ENCODE peak calls at places on chromosome 3, in six cellular contexts. X, W, F, B, C and A are unnamed samples. For H3K4me1, the result is how much of the 10 kb centered on the place peaks cover.

GRCh38 chr3:52670621-52671521 is 14.8 kb downstream of the PBRM1 start:
- DNase-seq in X (no peak), W (no peak), F (no peak), B (no peak), C (no peak), A (peak)

GRCh38 chr3:128497305-128498126 is 4.5 kb upstream of the GATA2 start:
- DNase-seq in X (peak), W (peak), F (peak), B (peak), C (peak), A (no peak)

GRCh38 chr3:131543714-131544113 is 40.9 kb upstream of the MRPL3 start:
- DNase-seq in X (peak), W (peak), F (peak), B (no peak), C (peak), A (peak)

GRCh38 chr3:52436500-52437106 is 8.3 kb downstream of the SEMA3G start:
- DNase-seq in X (peak), W (no peak), F (peak), B (no peak), C (no peak), A (no peak)

GRCh38 chr3:45544719-45545296 is 49.7 kb upstream of the LIMD1 start:
- DNase-seq in X (no peak), W (no peak), F (no peak), B (no peak), C (peak), A (no peak)

GRCh38 chr3:79329154-79329553 is 438.6 kb downstream of the ROBO1 start:
- DNase-seq in X (no peak), W (no peak), F (no peak), B (no peak), C (no peak), A (no peak)

GRCh38 chr3:190012314-190012782 is 108.3 kb downstream of the P3H2 start:
- DNase-seq in X (no peak), W (no peak), F (no peak), B (no peak), C (no peak), A (no peak)

GRCh38 chr3:42213417-42213816 is 52.6 kb downstream of the CCK start:
- DNase-seq in X (no peak), W (peak), F (no peak), B (peak), C (no peak), A (peak)

GRCh38 chr3:128496019-128496601 is 3.1 kb upstream of the GATA2 start:
- DNase-seq in X (no peak), W (no peak), F (peak), B (peak), C (no peak), A (no peak)

GRCh38 chr3:157920804-157921203 is 185.4 kb downstream of the SHOX2 start:
- DNase-seq in X (no peak), W (no peak), F (no peak), B (no peak), C (no peak), A (no peak)

GRCh38 chr3:61381745-61382392 is 130.6 kb upstream of the FHIT start:
- DNase-seq in X (no peak), W (no peak), F (no peak), B (no peak), C (no peak), A (no peak)

GRCh38 chr3:177284383-177284881 is 87.2 kb upstream of the TBL1XR1 start:
- DNase-seq in X (no peak), W (no peak), F (peak), B (no peak), C (no peak), A (peak)

GRCh38 chr3:46628980-46629379 is 16.7 kb downstream of the FAM240A start:
- DNase-seq in X (no peak), W (no peak), F (no peak), B (peak), C (no peak), A (no peak)

GRCh38 chr3:52039846-52040245 is 16.5 kb downstream of the DUSP7 start:
- DNase-seq in X (peak), W (peak), F (peak), B (peak), C (peak), A (peak)

GRCh38 chr3:85576091-85576690 is 617.4 kb downstream of the CADM2 start:
- DNase-seq in X (no peak), W (peak), F (peak), B (no peak), C (peak), A (peak)

GRCh38 chr3:190192087-190192486 is 71.4 kb upstream of the P3H2 start:
- DNase-seq in X (no peak), W (no peak), F (no peak), B (no peak), C (no peak), A (no peak)

GRCh38 chr3:125107861-125108567 is 52.2 kb upstream of the HEG1 start:
- DNase-seq in X (no peak), W (no peak), F (no peak), B (peak), C (no peak), A (no peak)

GRCh38 chr3:67382551-67382950 is 271.9 kb downstream of the SUCLG2 start:
- DNase-seq in X (no peak), W (no peak), F (no peak), B (no peak), C (no peak), A (no peak)

GRCh38 chr3:136835817-136836510 is 17.0 kb downstream of the SLC35G2 start:
- DNase-seq in X (no peak), W (no peak), F (no peak), B (no peak), C (no peak), A (no peak)

GRCh38 chr3:136831461-136831860 is 12.5 kb downstream of the SLC35G2 start:
- DNase-seq in X (no peak), W (no peak), F (no peak), B (no peak), C (no peak), A (no peak)

GRCh38 chr3:136838641-136839555 is 20.0 kb downstream of the SLC35G2 start:
- DNase-seq in X (no peak), W (no peak), F (no peak), B (no peak), C (no peak), A (no peak)

GRCh38 chr3:136836511-136837156 is 17.7 kb downstream of the SLC35G2 start:
- DNase-seq in X (no peak), W (no peak), F (no peak), B (no peak), C (no peak), A (no peak)

DNA sequence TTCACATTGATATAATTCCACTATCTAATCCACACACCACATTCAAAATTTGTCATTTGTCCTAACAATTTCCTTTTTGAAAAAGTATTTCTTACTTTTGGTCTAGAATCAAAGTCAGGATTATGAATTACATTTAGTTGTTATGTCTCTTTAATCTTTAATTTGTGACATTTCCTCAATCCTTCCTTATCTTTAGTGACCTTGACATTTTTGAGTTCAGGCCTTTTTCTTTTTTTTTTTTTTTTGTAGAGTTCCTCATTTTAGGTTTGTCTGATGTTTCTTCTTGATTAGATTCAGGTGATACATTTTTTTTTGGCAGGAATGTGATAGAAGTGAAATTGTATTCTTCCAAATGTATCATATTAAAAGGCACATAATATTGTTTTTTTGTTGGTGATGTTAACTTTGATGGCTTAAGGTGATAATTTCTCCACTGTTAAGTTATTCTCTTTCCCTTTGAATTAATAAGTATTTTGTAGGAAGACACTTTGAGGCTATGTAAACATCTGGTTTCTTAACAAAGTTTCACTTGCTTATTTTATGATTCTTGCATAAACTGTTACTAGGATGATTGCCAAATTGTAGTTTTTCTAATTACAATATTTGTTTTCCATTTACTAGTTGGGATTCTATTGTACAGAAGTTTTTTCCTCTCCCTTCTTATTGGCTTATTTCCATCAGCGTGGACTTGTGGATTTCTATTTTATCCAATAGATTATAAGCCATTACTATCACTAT is 16.3 kb downstream of the SLC35G2 start:
- DNase-seq in X (no peak), W (no peak), F (no peak), B (no peak), C (no peak), A (no peak)
- H3K27ac ChIP-seq in X (no peak), W (no peak), F (no peak), B (no peak), C (no peak), A (no peak)

GRCh38 chr3:22962244-22962643 is 240.9 kb upstream of the UBE2E2 start:
- DNase-seq in X (no peak), W (no peak), F (no peak), B (no peak), C (no peak), A (no peak)

GRCh38 chr3:22959593-22959992 is 243.5 kb upstream of the UBE2E2 start:
- DNase-seq in X (no peak), W (no peak), F (no peak), B (no peak), C (no peak), A (no peak)

GRCh38 chr3:22966349-22966748 is 236.8 kb upstream of the UBE2E2 start:
- DNase-seq in X (no peak), W (no peak), F (no peak), B (no peak), C (no peak), A (no peak)

DNA sequence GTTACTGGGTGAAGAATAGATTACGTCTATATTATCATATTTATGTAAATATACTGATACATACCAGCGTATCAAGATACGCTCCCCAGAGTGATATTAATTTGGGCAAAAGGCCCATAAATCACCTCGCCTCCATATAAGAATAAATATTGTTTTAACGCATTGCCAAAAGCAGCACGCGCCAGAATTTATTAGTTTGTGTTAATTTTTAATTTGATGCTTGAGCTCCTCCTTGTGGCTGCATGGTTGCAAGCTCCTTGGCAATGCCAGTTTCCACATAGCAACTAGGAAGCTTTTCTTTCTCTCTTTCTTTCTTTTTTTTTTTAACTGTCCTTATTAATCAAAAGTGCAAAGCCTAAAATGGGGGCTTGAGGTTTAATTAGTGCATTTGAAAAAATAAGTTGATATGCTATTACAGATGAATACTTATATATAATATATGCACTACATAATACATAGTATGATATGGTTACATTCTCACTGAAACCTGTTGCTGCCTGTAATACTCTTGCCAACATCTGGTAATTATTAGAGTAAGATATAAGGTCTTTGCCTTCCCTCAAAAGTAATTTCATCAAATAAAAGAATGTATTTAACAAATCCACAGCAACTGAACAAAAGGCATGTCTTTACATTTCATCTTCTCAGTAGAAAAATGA is 242.7 kb upstream of the UBE2E2 start:
- DNase-seq in X (no peak), W (peak), F (peak), B (no peak), C (no peak), A (peak)
- TF ChIP-seq POLR2A in X (no peak), W (no peak), F (no peak), B (no peak), C (no peak), A (no peak)

GRCh38 chr3:38017445-38018295 is 11.8 kb downstream of the PLCD1 start:
- DNase-seq in X (peak), W (no peak), F (peak), B (no peak), C (no peak), A (no peak)

GRCh38 chr3:38019658-38020341 is 9.6 kb downstream of the PLCD1 start:
- DNase-seq in X (peak), W (peak), F (peak), B (no peak), C (no peak), A (no peak)

GRCh38 chr3:38020342-38020726 is 9.1 kb downstream of the PLCD1 start:
- DNase-seq in X (peak), W (no peak), F (no peak), B (no peak), C (no peak), A (no peak)

GRCh38 chr3:38016847-38017444 is 12.5 kb downstream of the PLCD1 start:
- DNase-seq in X (peak), W (no peak), F (peak), B (no peak), C (no peak), A (no peak)

DNA sequence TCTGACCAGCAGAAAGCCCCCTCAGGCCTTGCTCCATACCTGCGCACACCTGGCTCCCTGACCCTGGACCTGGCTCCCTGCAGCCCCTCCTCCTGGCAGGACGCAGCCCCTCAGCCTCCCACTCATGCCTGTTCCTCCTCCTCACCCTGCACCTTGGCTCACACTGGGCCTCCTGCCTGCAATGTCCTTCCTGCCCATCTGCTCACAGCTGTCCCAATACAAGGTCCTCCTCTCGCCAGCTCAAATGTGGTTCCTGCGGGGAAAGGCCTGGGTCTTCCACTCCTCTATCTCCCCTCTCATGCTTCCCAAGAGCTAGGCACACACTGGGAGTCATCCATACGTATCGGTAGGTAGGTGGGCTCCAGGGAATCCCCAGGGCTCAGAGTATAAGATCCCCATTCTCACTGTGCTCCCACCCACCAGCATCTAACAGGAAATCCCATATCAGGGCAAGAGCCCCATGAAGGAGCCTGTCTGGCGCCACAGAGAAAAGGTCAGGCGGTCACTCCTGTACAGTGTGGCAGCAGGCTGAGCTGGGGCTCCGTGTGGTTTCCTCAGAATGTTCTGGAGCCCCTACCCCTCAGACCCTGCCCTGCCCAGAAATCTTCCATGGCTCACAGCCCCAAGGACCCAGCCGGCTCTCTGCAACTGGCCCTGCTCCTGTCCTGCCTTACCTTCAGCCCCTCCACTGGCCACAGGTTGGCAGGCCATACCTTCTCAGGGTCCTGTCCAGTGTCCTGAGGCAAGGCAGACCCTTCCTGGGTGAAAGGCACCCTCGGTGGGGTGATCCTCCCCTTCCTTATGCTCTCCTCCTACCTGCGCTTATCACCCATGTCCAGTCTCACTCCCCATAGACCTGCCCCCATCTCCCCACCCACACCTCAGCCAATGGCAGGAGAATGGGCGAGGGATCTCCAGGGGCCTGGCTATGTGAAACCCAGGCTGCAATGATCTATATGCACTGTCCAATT is 10.9 kb downstream of the PLCD1 start:
- DNase-seq in X (peak), W (no peak), F (peak), B (no peak), C (no peak), A (no peak)
- H3K4me1 ChIP-seq in X (under half), W (under half), F (under half), B (under half), C (under half), A (under half)

DNA sequence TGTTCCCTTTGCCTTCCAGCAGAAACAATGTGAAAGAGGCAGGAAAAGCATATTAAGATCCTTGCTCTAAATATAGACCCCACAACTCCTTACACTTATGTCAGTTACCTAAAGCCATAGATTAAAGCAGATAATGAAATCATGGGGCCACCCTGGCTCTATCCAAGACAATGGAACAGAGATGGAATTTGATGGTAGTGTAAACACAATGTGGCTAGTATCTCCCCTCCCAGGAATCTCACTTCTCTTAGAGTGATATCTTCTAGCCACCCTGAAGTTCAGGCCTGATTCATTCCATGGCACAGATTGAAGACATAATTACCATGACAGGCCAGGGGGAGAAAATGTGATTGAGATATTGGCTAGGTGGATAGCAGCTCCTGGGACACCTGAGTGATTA is 32.6 kb downstream of the GALNT15 start:
- DNase-seq in X (no peak), W (no peak), F (no peak), B (no peak), C (no peak), A (no peak)
- H3K27ac ChIP-seq in X (no peak), W (no peak), F (no peak), B (no peak), C (no peak), A (no peak)